ENCODE peak calls at places on chromosomes 16 and 17, in eight cellular contexts. B, J, M, V, I, R, P and W are unnamed samples.

GRCh38 chr17:3527896-3528603 is 29.6 kb downstream of the TRPV3 start:
- DNase-seq in B (no peak), J (no peak), M (peak; percentile 9), V (no peak), I (no peak), R (no peak), P (no peak), W (no peak)

GRCh38 chr17:49987290-49987585 is 7.8 kb downstream of the DLX3 start:
- DNase-seq in B (no peak), J (no peak), M (no peak), V (no peak), I (no peak), R (peak; percentile 8), P (no peak), W (no peak)

GRCh38 chr17:39400547-39401411 is 647 bp downstream of the FBXL20 start:
- DNase-seq in B (peak; percentile 62), J (no peak), M (peak; percentile 55), V (no peak), I (no peak), R (peak; percentile 68), P (peak; percentile 15), W (no peak)

GRCh38 chr16:53892155-53892554 is 188.2 kb downstream of the FTO start:
- DNase-seq in B (no peak), J (peak; percentile 50), M (no peak), V (peak; percentile 46), I (peak; percentile 25), R (no peak), P (peak; percentile 28), W (no peak)

GRCh38 chr16:1158456-1159324 is 5.8 kb downstream of the CACNA1H start:
- DNase-seq in B (peak; percentile 90), J (no peak), M (peak; percentile 73), V (peak; percentile 96), I (no peak), R (peak; percentile 81), P (no peak), W (peak; percentile 64)

GRCh38 chr17:30520436-30520835 is 43.2 kb downstream of the GOSR1 start:
- DNase-seq in B (no peak), J (no peak), M (no peak), V (no peak), I (no peak), R (no peak), P (no peak), W (no peak)

GRCh38 chr17:51103050-51103449 is 17.6 kb downstream of the SPAG9 start:
- DNase-seq in B (no peak), J (no peak), M (no peak), V (no peak), I (no peak), R (no peak), P (no peak), W (no peak)

GRCh38 chr16:72819345-72819744 is 228.6 kb downstream of the ZFHX3 start:
- DNase-seq in B (no peak), J (peak; percentile 75), M (no peak), V (no peak), I (no peak), R (no peak), P (no peak), W (no peak)

GRCh38 chr16:68509381-68509780 is 29.7 kb upstream of the ZFP90 start:
- DNase-seq in B (no peak), J (no peak), M (no peak), V (no peak), I (no peak), R (no peak), P (no peak), W (no peak)

GRCh38 chr17:60468371-60468770 is 46.1 kb downstream of the CHCT1 start:
- DNase-seq in B (no peak), J (no peak), M (no peak), V (no peak), I (no peak), R (no peak), P (no peak), W (no peak)
- H3K27ac ChIP-seq in B (no peak overlapping the region), J (no peak overlapping the region), M (no peak overlapping the region), V (no peak overlapping the region), I (no peak overlapping the region), R (no peak overlapping the region), P (no peak overlapping the region), W (peak overlapping the region; percentile 34)

DNA sequence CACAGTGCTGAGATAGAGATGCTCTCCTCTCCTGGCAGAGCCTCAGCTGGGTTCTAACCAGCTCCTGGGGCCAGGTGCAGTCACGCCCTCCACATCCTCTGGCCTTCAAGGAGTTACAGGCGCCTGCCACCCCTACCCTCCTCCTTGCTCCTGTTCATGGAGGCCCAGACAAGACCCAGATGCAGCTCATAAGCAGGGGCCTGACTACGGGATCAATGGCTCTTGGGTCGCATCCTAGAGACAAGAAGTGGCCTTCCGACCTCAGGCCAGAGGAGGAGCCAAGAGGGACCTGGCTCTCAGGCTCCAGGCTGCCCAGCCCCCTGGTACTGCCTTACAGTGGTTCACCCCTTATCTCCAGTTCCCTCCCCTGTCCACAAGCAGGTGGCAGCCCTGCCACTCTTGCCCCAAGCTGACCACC is 23.0 kb downstream of the ARHGAP27 start:
- DNase-seq in B (no peak), J (no peak), M (peak; percentile 33), V (no peak), I (no peak), R (peak; percentile 47), P (no peak), W (no peak)
- H3K4me1 ChIP-seq in B (peaks cover 81% of the 10 kb centered on the region), J (no peaks in the 10 kb centered on the region), M (no peaks in the 10 kb centered on the region), V (peaks cover 4% of the 10 kb centered on the region), I (peaks cover 32% of the 10 kb centered on the region), R (no peaks in the 10 kb centered on the region), P (peaks cover 50% of the 10 kb centered on the region), W (peaks cover 13% of the 10 kb centered on the region)

DNA sequence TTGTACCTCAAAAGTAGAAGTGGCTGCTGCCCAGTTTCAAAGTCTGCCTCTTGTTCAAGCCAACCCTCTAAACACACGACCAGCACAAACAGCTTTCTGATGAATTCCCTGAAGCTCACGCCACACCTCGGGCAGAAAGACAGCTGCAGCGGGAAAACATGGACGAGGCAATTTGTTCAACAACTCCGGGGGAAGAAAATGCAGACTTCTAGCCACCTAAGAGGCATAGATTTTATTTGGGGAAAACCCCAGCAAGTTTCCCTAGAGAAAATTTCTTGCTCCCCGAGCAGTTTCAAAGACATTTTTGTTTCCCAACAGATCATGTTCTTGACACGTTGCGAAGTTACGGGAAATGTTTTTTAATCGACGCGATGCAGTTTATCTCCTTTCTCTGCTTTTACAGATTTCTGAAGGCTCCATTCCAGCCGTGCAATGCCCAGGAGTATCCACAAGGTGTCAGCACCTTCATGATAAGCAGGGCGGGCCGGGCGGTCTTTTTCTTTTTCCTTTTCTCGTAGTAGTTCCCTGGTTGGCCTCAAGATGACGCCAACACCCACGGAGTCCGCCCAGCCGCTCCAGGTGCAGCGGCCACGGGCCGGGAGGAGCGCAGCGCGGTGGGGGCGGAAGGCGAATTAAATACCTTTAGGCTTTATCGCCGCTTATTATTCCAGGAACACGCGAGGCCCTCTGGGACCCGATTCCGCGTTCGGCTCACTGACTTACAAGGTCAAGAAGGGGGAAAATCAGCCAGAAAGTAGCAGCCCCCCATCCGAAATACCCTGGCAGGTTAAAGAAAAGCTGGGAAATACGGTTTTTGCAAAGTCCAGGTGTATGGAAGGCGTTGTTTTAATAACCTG is 2.9 kb upstream of the FOXC2 start:
- DNase-seq in B (peak; percentile 91), J (peak; percentile 90), M (peak; percentile 93), V (peak; percentile 85), I (peak; percentile 73), R (peak; percentile 91), P (peak; percentile 82), W (peak; percentile 82)
- H3K27ac ChIP-seq in B (peak overlapping the region; percentile 58), J (peak overlapping the region; percentile 54), M (peak overlapping the region; percentile 91), V (no peak overlapping the region), I (no peak overlapping the region), R (no peak overlapping the region), P (no peak overlapping the region), W (no peak overlapping the region)

DNA sequence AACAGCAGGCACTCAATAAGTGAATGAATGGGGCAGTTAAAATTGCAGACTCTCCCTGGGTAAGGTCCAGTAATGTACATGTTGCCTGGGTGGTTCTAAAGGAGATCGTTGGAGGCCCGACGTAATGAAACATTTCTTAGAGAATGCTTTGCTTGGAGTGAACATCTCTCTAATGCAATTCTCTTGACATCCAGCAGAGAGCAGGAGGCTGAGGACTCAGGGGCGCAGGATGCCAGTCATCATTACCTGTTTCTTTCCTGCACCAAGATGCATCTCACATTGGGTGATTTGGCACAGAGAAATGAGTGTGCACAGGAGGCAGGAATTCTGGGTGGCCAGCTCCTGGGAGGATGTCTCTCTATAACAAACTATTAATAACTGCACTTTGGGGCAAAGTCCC is 130.3 kb upstream of the RBBP6 start:
- DNase-seq in B (no peak), J (peak; percentile 29), M (no peak), V (no peak), I (no peak), R (no peak), P (no peak), W (no peak)
- H3K4me1 ChIP-seq in B (no peaks in the 10 kb centered on the region), J (no peaks in the 10 kb centered on the region), M (no peaks in the 10 kb centered on the region), V (no peaks in the 10 kb centered on the region), I (no peaks in the 10 kb centered on the region), R (no peaks in the 10 kb centered on the region), P (no peaks in the 10 kb centered on the region), W (no peaks in the 10 kb centered on the region)

GRCh38 chr16:70680495-70681381 is 5.1 kb downstream of the MTSS2 start:
- DNase-seq in B (peak; percentile 63), J (no peak), M (peak; percentile 48), V (peak; percentile 53), I (no peak), R (no peak), P (no peak), W (peak; percentile 28)
- H3K27ac ChIP-seq in B (peak overlapping the region; percentile 47), J (no peak overlapping the region), M (no peak overlapping the region), V (peak overlapping the region; percentile 34), I (no peak overlapping the region), R (peak overlapping the region; percentile 34), P (no peak overlapping the region), W (peak overlapping the region; percentile 61)

DNA sequence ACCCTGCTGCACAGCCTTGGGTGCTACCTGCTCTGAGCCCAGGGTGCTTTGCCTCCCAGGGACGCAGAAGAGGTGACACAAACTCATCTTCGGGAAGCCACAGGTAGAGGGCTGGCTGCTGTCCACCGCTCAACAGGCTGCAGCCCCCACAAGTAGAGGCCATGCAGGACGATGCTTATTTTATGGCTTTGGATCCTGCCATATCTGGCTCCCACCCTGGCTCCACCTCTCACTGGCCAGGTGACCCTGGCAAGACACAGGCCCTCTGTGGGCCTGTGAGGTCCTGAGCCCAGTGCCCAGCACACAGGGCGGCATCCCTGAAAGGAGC is 11.3 kb upstream of the BCAR1 start:
- DNase-seq in B (no peak), J (no peak), M (no peak), V (no peak), I (no peak), R (no peak), P (no peak), W (no peak)
- H3K4me1 ChIP-seq in B (peaks cover 86% of the 10 kb centered on the region), J (peaks cover 30% of the 10 kb centered on the region), M (peaks cover 2% of the 10 kb centered on the region), V (peaks cover 38% of the 10 kb centered on the region), I (no peaks in the 10 kb centered on the region), R (peaks cover 26% of the 10 kb centered on the region), P (peaks cover 14% of the 10 kb centered on the region), W (peaks cover 82% of the 10 kb centered on the region)

GRCh38 chr17:1830288-1830687 is 483 bp downstream of the RPA1 start:
- DNase-seq in B (no peak), J (peak; percentile 32), M (no peak), V (no peak), I (peak; percentile 56), R (no peak), P (no peak), W (no peak)
- H3K27ac ChIP-seq in B (peak overlapping the region; percentile 87), J (no peak overlapping the region), M (no peak overlapping the region), V (peak overlapping the region; percentile 80), I (peak overlapping the region; percentile 55), R (peak overlapping the region; percentile 84), P (peak overlapping the region; percentile 78), W (peak overlapping the region; percentile 93)

GRCh38 chr17:72390675-72391501 is 270.1 kb downstream of the SOX9 start:
- DNase-seq in B (no peak), J (peak; percentile 97), M (no peak), V (no peak), I (no peak), R (no peak), P (no peak), W (no peak)
- H3K4me1 ChIP-seq in B (no peaks in the 10 kb centered on the region), J (peaks cover 98% of the 10 kb centered on the region), M (no peaks in the 10 kb centered on the region), V (no peaks in the 10 kb centered on the region), I (peaks cover 46% of the 10 kb centered on the region), R (no peaks in the 10 kb centered on the region), P (no peaks in the 10 kb centered on the region), W (no peaks in the 10 kb centered on the region)